ENCODE peak calls at places on chromosome 19, in six cellular contexts. X is choroid plexus epithelial cell, M is AG04449, Y is esophagus muscularis mucosa, R is bronchial epithelial cell, T is omental fat pad. F is an unnamed sample.

GRCh38 chr19:38484747-38485146 is 51.3 kb downstream of the RYR1 start:
- DNase-seq in X (no peak), M (no peak), Y (no peak), R (no peak), T (no peak), F (no peak)

GRCh38 chr19:1864480-1865171 is 1.2 kb upstream of the KLF16 start:
- DNase-seq in X (peak; percentile 53), M (no peak), Y (no peak), R (no peak), T (no peak), F (no peak)

GRCh38 chr19:50427318-50427925 is 5.3 kb upstream of the MYBPC2 start:
- DNase-seq in X (no peak), M (no peak), Y (no peak), R (no peak), T (no peak), F (no peak)

GRCh38 chr19:572891-573825 is 762 bp downstream of the BSG start:
- DNase-seq in X (peak; percentile 65), M (no peak), Y (no peak), R (peak; percentile 35), T (no peak), F (peak; percentile 71)

GRCh38 chr19:31648347-31648746 is 299.1 kb upstream of the TSHZ3 start:
- DNase-seq in X (peak; percentile 12), M (no peak), Y (no peak), R (peak; percentile 4), T (no peak), F (no peak)

GRCh38 chr19:38674388-38675133 is 27.1 kb downstream of the ACTN4 start:
- DNase-seq in X (no peak), M (no peak), Y (no peak), R (peak; percentile 100), T (no peak), F (no peak)

GRCh38 chr19:50537769-50538230 is 24.1 kb upstream of the ASPDH start:
- DNase-seq in X (peak; percentile 80), M (peak; percentile 28), Y (no peak), R (peak; percentile 23), T (peak; percentile 57), F (peak; percentile 76)

GRCh38 chr19:13684021-13684420 is 80.3 kb upstream of the MRI1 start:
- DNase-seq in X (no peak), M (no peak), Y (no peak), R (no peak), T (no peak), F (no peak)

GRCh38 chr19:43310221-43310620 is 40.9 kb upstream of the PSG9 start:
- DNase-seq in X (no peak), M (no peak), Y (peak; percentile 45), R (peak; percentile 50), T (no peak), F (peak; percentile 17)

GRCh38 chr19:30281903-30282302 is 90.3 kb upstream of the ZNF536 start:
- DNase-seq in X (no peak), M (no peak), Y (no peak), R (no peak), T (no peak), F (no peak)

GRCh38 chr19:17830567-17831418 is 9.5 kb upstream of the INSL3 start:
- DNase-seq in X (peak; percentile 84), M (no peak), Y (no peak), R (peak; percentile 74), T (no peak), F (peak; percentile 99)

GRCh38 chr19:10852941-10853340 is 4.7 kb downstream of the C19orf38 start:
- DNase-seq in X (no peak), M (no peak), Y (no peak), R (no peak), T (no peak), F (no peak)

GRCh38 chr19:10854350-10855089 is 6.3 kb downstream of the C19orf38 start:
- DNase-seq in X (no peak), M (no peak), Y (no peak), R (no peak), T (no peak), F (no peak)

GRCh38 chr19:10858204-10858828 is 10.1 kb downstream of the C19orf38 start:
- DNase-seq in X (peak; percentile 37), M (no peak), Y (no peak), R (no peak), T (no peak), F (no peak)

GRCh38 chr19:10852098-10852800 is 4.0 kb downstream of the C19orf38 start:
- DNase-seq in X (peak; percentile 70), M (no peak), Y (no peak), R (peak; percentile 57), T (no peak), F (no peak)

DNA sequence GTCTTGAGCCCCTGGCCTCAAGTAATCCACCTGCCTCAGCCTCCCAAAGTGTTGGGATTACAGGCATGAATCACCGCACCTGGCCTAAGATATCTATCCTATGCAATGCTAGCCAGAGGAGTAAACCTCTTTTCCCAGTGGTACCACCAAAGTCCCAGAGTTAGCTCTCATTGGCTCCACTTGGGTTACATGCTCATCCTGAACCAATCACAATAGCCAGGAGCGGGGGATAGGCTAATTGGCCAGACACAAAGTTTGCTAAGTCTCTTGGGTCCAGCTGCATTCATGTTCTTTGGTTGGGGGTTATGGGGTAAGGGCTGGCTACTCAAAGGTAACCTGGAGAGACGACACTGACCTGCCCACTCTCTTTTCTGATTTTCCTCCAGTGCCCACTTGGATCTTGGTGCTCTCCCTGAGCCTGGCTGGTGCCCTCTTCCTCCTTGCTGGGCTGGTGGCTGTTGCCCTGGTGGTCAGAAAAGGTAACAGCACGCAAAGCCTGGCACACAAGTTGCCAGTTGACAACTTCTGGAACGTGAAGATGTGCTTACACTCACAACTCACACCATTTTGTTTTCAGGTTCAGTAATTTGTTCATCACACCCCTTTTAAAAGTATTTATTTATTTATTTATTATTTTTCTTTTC is 7.8 kb downstream of the C19orf38 start:
- DNase-seq in X (no peak), M (no peak), Y (no peak), R (peak; percentile 25), T (no peak), F (no peak)
- TF ChIP-seq CTCF in X (peak; percentile 63), M (peak; percentile 50), Y (no peak), R (peak; percentile 62), T (no peak), F (peak; percentile 36)

GRCh38 chr19:3186891-3187661 is 1.3 kb downstream of the NCLN start:
- DNase-seq in X (no peak), M (no peak), Y (no peak), R (no peak), T (no peak), F (no peak)

GRCh38 chr19:3185482-3186376 is at the start of gene NCLN:
- DNase-seq in X (peak; percentile 96), M (peak; percentile 53), Y (peak; percentile 99), R (peak; percentile 89), T (peak; percentile 82), F (peak; percentile 83)

GRCh38 chr19:3186377-3186688 is 603 bp downstream of the NCLN start:
- DNase-seq in X (no peak), M (no peak), Y (no peak), R (no peak), T (no peak), F (no peak)

GRCh38 chr19:3183721-3184641 is 1.7 kb upstream of the NCLN start:
- DNase-seq in X (no peak), M (no peak), Y (no peak), R (no peak), T (no peak), F (no peak)

DNA sequence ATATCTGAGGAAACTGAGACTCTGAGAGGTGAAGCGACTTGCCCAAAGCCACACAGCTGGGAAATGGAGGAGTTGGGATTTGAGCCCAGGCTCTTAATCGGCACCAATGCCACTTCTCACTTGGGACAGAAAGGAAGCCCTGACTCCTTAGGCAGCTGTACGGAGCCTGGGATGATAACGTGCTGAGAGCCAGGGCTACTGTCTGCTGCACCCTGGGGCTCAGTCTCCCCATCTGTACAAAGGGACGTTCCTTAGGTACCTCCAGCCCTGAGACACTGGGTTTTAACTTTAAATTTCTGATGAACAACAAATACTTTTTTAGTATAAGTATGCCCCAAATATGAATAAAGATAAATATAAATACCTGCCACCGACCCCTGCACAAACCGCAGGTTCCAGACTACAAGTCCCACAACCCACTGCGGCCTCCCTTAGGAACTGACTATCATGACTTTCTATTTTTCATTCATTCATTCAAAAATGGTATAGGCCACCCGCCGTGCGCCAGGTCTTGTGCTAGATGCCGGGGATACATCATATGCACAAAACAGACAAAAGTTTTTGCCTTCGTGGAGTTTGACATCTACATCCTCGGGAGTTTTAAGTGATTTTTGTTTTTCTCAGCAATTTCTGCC is 766 bp upstream of the NCLN start:
- DNase-seq in X (peak; percentile 81), M (no peak), Y (no peak), R (no peak), T (peak; percentile 46), F (peak; percentile 31)
- TF ChIP-seq CTCF in X (no peak), M (no peak), Y (no peak), R (no peak), T (no peak), F (no peak)

DNA sequence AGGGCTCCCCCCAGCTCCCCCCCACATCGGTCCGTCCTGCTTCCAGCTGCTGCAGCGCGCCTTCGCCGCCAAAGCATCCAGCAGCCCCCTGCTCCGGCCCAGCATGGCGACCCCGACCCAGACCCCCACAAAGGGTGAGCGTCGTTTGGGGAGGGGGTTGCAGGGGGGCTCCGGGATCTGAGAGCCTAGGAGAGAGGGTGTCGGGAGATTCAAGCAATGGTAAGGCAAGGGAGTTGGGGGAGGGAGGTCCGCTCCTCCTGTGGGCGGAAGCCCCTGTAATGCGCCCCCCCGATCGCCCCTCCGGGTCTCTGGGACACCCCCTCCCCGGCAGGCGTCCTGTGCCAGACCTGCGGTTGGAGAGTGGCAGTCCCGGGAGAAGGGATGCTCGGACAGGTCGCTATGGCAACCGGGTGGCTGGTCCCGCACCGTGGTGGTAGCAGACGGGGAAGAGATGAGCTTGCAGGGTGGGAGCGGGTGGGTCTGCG is at the start of gene FXYD7:
- DNase-seq in X (no peak), M (no peak), Y (no peak), R (no peak), T (no peak), F (no peak)
- TF ChIP-seq CTCF in X (no peak), M (no peak), Y (no peak), R (no peak), T (no peak), F (peak; percentile 16)

DNA sequence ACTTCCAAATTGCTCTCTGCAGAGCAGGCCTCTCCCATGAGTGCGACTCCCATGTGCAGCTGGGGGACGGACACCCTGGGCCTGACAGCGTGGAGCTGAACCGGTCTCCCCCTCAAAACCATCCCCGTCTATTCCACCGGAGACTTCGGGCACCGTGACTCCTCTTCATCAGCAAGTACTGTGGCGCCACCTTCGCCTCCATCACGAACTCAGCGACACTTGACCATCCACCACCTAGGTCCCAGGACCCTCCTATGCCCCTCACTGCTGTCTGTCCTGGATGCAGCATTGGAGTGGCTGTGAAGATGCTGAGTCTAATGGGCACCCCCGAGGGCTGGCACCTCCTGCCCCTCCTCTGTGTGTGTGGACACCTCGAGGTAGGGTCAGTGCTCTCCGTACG is 20.6 kb downstream of the CILP2 start:
- DNase-seq in X (no peak), M (no peak), Y (no peak), R (no peak), T (no peak), F (no peak)
- TF ChIP-seq CTCF in X (no peak), M (no peak), Y (no peak), R (no peak), T (no peak), F (no peak)